ENCODE peak calls at places on chromosome 22, in eight cellular contexts. One of them, this sample, is unnamed.

GRCh38 chr22:27576815-27577564 is 224.6 kb downstream of the MN1 start:
- DNase-seq in endothelial cell: peak
- DNase-seq in Calu3: no peak
- DNase-seq in SW 1271: no peak
- DNase-seq in activated CD8-positive, alpha-beta T cell treated with anti-CD3 and anti-CD28 coated beads for 36 hours: no peak
- DNase-seq in nucleus accumbens: no peak
- DNase-seq in stromal cell of bone marrow: no peak
- DNase-seq in fibroblast of the aortic adventitia: peak
- DNase-seq in this sample: no peak

GRCh38 chr22:34722901-34723300 is 343.1 kb upstream of the ISX start:
- DNase-seq in endothelial cell: no peak
- DNase-seq in Calu3: no peak
- DNase-seq in SW 1271: no peak
- DNase-seq in activated CD8-positive, alpha-beta T cell treated with anti-CD3 and anti-CD28 coated beads for 36 hours: no peak
- DNase-seq in nucleus accumbens: no peak
- DNase-seq in stromal cell of bone marrow: no peak
- DNase-seq in fibroblast of the aortic adventitia: no peak
- DNase-seq in this sample: no peak

GRCh38 chr22:36829370-36830002 is 12.7 kb upstream of the PVALB start:
- DNase-seq in endothelial cell: no peak
- DNase-seq in Calu3: no peak
- DNase-seq in SW 1271: no peak
- DNase-seq in activated CD8-positive, alpha-beta T cell treated with anti-CD3 and anti-CD28 coated beads for 36 hours: no peak
- DNase-seq in nucleus accumbens: no peak
- DNase-seq in stromal cell of bone marrow: no peak
- DNase-seq in fibroblast of the aortic adventitia: no peak
- DNase-seq in this sample: no peak

GRCh38 chr22:29397791-29398190 is 9.4 kb upstream of the AP1B1 start:
- DNase-seq in endothelial cell: no peak
- DNase-seq in Calu3: no peak
- DNase-seq in SW 1271: no peak
- DNase-seq in activated CD8-positive, alpha-beta T cell treated with anti-CD3 and anti-CD28 coated beads for 36 hours: no peak
- DNase-seq in nucleus accumbens: no peak
- DNase-seq in stromal cell of bone marrow: no peak
- DNase-seq in fibroblast of the aortic adventitia: no peak
- DNase-seq in this sample: no peak

GRCh38 chr22:47606426-47606825 is 844.0 kb downstream of the TBC1D22A start:
- DNase-seq in endothelial cell: no peak
- DNase-seq in Calu3: no peak
- DNase-seq in SW 1271: no peak
- DNase-seq in activated CD8-positive, alpha-beta T cell treated with anti-CD3 and anti-CD28 coated beads for 36 hours: no peak
- DNase-seq in nucleus accumbens: no peak
- DNase-seq in stromal cell of bone marrow: no peak
- DNase-seq in fibroblast of the aortic adventitia: no peak
- DNase-seq in this sample: no peak

GRCh38 chr22:20055654-20056053 is 24.4 kb upstream of the DGCR8 start:
- DNase-seq in endothelial cell: no peak
- DNase-seq in Calu3: no peak
- DNase-seq in SW 1271: no peak
- DNase-seq in activated CD8-positive, alpha-beta T cell treated with anti-CD3 and anti-CD28 coated beads for 36 hours: no peak
- DNase-seq in nucleus accumbens: no peak
- DNase-seq in stromal cell of bone marrow: no peak
- DNase-seq in fibroblast of the aortic adventitia: no peak
- DNase-seq in this sample: no peak

GRCh38 chr22:19517919-19518567 is 6.2 kb downstream of the CLDN5 start:
- DNase-seq in endothelial cell: no peak
- DNase-seq in Calu3: no peak
- DNase-seq in SW 1271: no peak
- DNase-seq in activated CD8-positive, alpha-beta T cell treated with anti-CD3 and anti-CD28 coated beads for 36 hours: no peak
- DNase-seq in nucleus accumbens: no peak
- DNase-seq in stromal cell of bone marrow: no peak
- DNase-seq in fibroblast of the aortic adventitia: no peak
- DNase-seq in this sample: no peak

GRCh38 chr22:17606472-17606871 is 22.1 kb downstream of the ATP6V1E1 start:
- DNase-seq in endothelial cell: no peak
- DNase-seq in Calu3: no peak
- DNase-seq in SW 1271: no peak
- DNase-seq in activated CD8-positive, alpha-beta T cell treated with anti-CD3 and anti-CD28 coated beads for 36 hours: no peak
- DNase-seq in nucleus accumbens: no peak
- DNase-seq in stromal cell of bone marrow: no peak
- DNase-seq in fibroblast of the aortic adventitia: peak
- DNase-seq in this sample: no peak

GRCh38 chr22:50299724-50300619 is 7.5 kb downstream of the PLXNB2 start:
- DNase-seq in endothelial cell: peak
- DNase-seq in Calu3: peak
- DNase-seq in SW 1271: no peak
- DNase-seq in activated CD8-positive, alpha-beta T cell treated with anti-CD3 and anti-CD28 coated beads for 36 hours: no peak
- DNase-seq in nucleus accumbens: no peak
- DNase-seq in stromal cell of bone marrow: no peak
- DNase-seq in fibroblast of the aortic adventitia: no peak
- DNase-seq in this sample: no peak

GRCh38 chr22:24426859-24427499 is 420 bp upstream of the ADORA2A start:
- DNase-seq in endothelial cell: no peak
- DNase-seq in Calu3: no peak
- DNase-seq in SW 1271: no peak
- DNase-seq in activated CD8-positive, alpha-beta T cell treated with anti-CD3 and anti-CD28 coated beads for 36 hours: peak
- DNase-seq in nucleus accumbens: no peak
- DNase-seq in stromal cell of bone marrow: no peak
- DNase-seq in fibroblast of the aortic adventitia: no peak
- DNase-seq in this sample: no peak

GRCh38 chr22:30332551-30332950 is 5.8 kb upstream of the TBC1D10A start:
- DNase-seq in endothelial cell: no peak
- DNase-seq in Calu3: no peak
- DNase-seq in SW 1271: no peak
- DNase-seq in activated CD8-positive, alpha-beta T cell treated with anti-CD3 and anti-CD28 coated beads for 36 hours: no peak
- DNase-seq in nucleus accumbens: peak
- DNase-seq in stromal cell of bone marrow: no peak
- DNase-seq in fibroblast of the aortic adventitia: no peak
- DNase-seq in this sample: no peak

GRCh38 chr22:30325065-30325720 is 1.5 kb downstream of the TBC1D10A start:
- DNase-seq in endothelial cell: no peak
- DNase-seq in Calu3: peak
- DNase-seq in SW 1271: peak
- DNase-seq in activated CD8-positive, alpha-beta T cell treated with anti-CD3 and anti-CD28 coated beads for 36 hours: no peak
- DNase-seq in nucleus accumbens: peak
- DNase-seq in stromal cell of bone marrow: peak
- DNase-seq in fibroblast of the aortic adventitia: peak
- DNase-seq in this sample: peak

GRCh38 chr22:36457688-36458450 is 23.6 kb downstream of the TXN2 start:
- DNase-seq in endothelial cell: no peak
- DNase-seq in Calu3: no peak
- DNase-seq in SW 1271: no peak
- DNase-seq in activated CD8-positive, alpha-beta T cell treated with anti-CD3 and anti-CD28 coated beads for 36 hours: no peak
- DNase-seq in nucleus accumbens: no peak
- DNase-seq in stromal cell of bone marrow: peak
- DNase-seq in fibroblast of the aortic adventitia: peak
- DNase-seq in this sample: no peak

GRCh38 chr22:38802671-38803121 is 8.8 kb upstream of the DNAL4 start:
- DNase-seq in endothelial cell: no peak
- DNase-seq in Calu3: peak
- DNase-seq in SW 1271: peak
- DNase-seq in activated CD8-positive, alpha-beta T cell treated with anti-CD3 and anti-CD28 coated beads for 36 hours: no peak
- DNase-seq in nucleus accumbens: peak
- DNase-seq in stromal cell of bone marrow: peak
- DNase-seq in fibroblast of the aortic adventitia: peak
- DNase-seq in this sample: peak

GRCh38 chr22:20524004-20524481 is 16.6 kb downstream of the MED15 start:
- DNase-seq in endothelial cell: no peak
- DNase-seq in Calu3: no peak
- DNase-seq in SW 1271: no peak
- DNase-seq in activated CD8-positive, alpha-beta T cell treated with anti-CD3 and anti-CD28 coated beads for 36 hours: peak
- DNase-seq in nucleus accumbens: no peak
- DNase-seq in stromal cell of bone marrow: no peak
- DNase-seq in fibroblast of the aortic adventitia: no peak
- DNase-seq in this sample: peak

GRCh38 chr22:43114958-43115357 is 4.4 kb downstream of the BIK start:
- DNase-seq in endothelial cell: no peak
- DNase-seq in Calu3: peak
- DNase-seq in SW 1271: no peak
- DNase-seq in activated CD8-positive, alpha-beta T cell treated with anti-CD3 and anti-CD28 coated beads for 36 hours: no peak
- DNase-seq in nucleus accumbens: no peak
- DNase-seq in stromal cell of bone marrow: no peak
- DNase-seq in fibroblast of the aortic adventitia: no peak
- DNase-seq in this sample: no peak

GRCh38 chr22:23405366-23405851 is 174.7 kb downstream of the IGLL1 start:
- DNase-seq in endothelial cell: no peak
- DNase-seq in Calu3: no peak
- DNase-seq in SW 1271: no peak
- DNase-seq in activated CD8-positive, alpha-beta T cell treated with anti-CD3 and anti-CD28 coated beads for 36 hours: no peak
- DNase-seq in nucleus accumbens: no peak
- DNase-seq in stromal cell of bone marrow: no peak
- DNase-seq in fibroblast of the aortic adventitia: no peak
- DNase-seq in this sample: no peak

GRCh38 chr22:34881453-34881852 is 184.5 kb upstream of the ISX start:
- DNase-seq in endothelial cell: no peak
- DNase-seq in Calu3: no peak
- DNase-seq in SW 1271: no peak
- DNase-seq in activated CD8-positive, alpha-beta T cell treated with anti-CD3 and anti-CD28 coated beads for 36 hours: no peak
- DNase-seq in nucleus accumbens: no peak
- DNase-seq in stromal cell of bone marrow: no peak
- DNase-seq in fibroblast of the aortic adventitia: no peak
- DNase-seq in this sample: no peak

GRCh38 chr22:44816141-44816540 is 63.8 kb downstream of the ARHGAP8 start:
- DNase-seq in endothelial cell: no peak
- DNase-seq in Calu3: no peak
- DNase-seq in SW 1271: no peak
- DNase-seq in activated CD8-positive, alpha-beta T cell treated with anti-CD3 and anti-CD28 coated beads for 36 hours: no peak
- DNase-seq in nucleus accumbens: no peak
- DNase-seq in stromal cell of bone marrow: no peak
- DNase-seq in fibroblast of the aortic adventitia: no peak
- DNase-seq in this sample: no peak

GRCh38 chr22:36977401-36977861 is 41.8 kb downstream of the TST start:
- DNase-seq in endothelial cell: peak
- DNase-seq in Calu3: peak
- DNase-seq in SW 1271: no peak
- DNase-seq in activated CD8-positive, alpha-beta T cell treated with anti-CD3 and anti-CD28 coated beads for 36 hours: peak
- DNase-seq in nucleus accumbens: peak
- DNase-seq in stromal cell of bone marrow: no peak
- DNase-seq in fibroblast of the aortic adventitia: peak
- DNase-seq in this sample: no peak

GRCh38 chr22:50161508-50162390 is 8.8 kb upstream of the PANX2 start:
- DNase-seq in endothelial cell: no peak
- DNase-seq in Calu3: no peak
- DNase-seq in SW 1271: no peak
- DNase-seq in activated CD8-positive, alpha-beta T cell treated with anti-CD3 and anti-CD28 coated beads for 36 hours: no peak
- DNase-seq in nucleus accumbens: no peak
- DNase-seq in stromal cell of bone marrow: no peak
- DNase-seq in fibroblast of the aortic adventitia: no peak
- DNase-seq in this sample: no peak

GRCh38 chr22:36775589-36775965 is 342 bp downstream of the IFT27 start:
- DNase-seq in endothelial cell: peak
- DNase-seq in Calu3: peak
- DNase-seq in SW 1271: no peak
- DNase-seq in activated CD8-positive, alpha-beta T cell treated with anti-CD3 and anti-CD28 coated beads for 36 hours: peak
- DNase-seq in nucleus accumbens: peak
- DNase-seq in stromal cell of bone marrow: no peak
- DNase-seq in fibroblast of the aortic adventitia: peak
- DNase-seq in this sample: peak

This sample was measured in mammary epithelial cell.